ENCODE peak calls at places on chromosome 2, in eight cellular contexts. G, V, T, Y, S, L, K and P are unnamed samples.

GRCh38 chr2:72415256-72415655 is 267.6 kb upstream of the CYP26B1 start:
- DNase-seq in V (peak), K (no peak), Y (peak), S (no peak), T (no peak), L (no peak), G (no peak), P (no peak)

GRCh38 chr2:30684026-30684425 is 123.2 kb downstream of the CAPN13 start:
- DNase-seq in T (no peak), G (no peak), L (no peak), V (no peak), K (no peak), Y (no peak), S (no peak), P (no peak)

GRCh38 chr2:32884346-32884745 is 62.4 kb upstream of the LTBP1 start:
- DNase-seq in K (no peak), G (no peak), L (no peak), T (no peak), V (peak), Y (no peak), S (no peak), P (no peak)

GRCh38 chr2:152396763-152397162 is 61.8 kb downstream of the FMNL2 start:
- DNase-seq in G (no peak), V (no peak), Y (peak), K (no peak), L (no peak), T (no peak), S (no peak), P (no peak)

GRCh38 chr2:61645911-61646310 is 107.8 kb upstream of the XPO1 start:
- DNase-seq in Y (peak), K (no peak), V (peak), S (no peak), T (no peak), L (peak), G (no peak), P (no peak)

GRCh38 chr2:162037028-162037795 is 36.8 kb downstream of the DPP4 start:
- DNase-seq in L (no peak), K (no peak), G (no peak), S (no peak), T (no peak), V (no peak), Y (peak), P (no peak)

GRCh38 chr2:120842456-120843439 is 107.1 kb downstream of the GLI2 start:
- DNase-seq in S (no peak), K (no peak), L (no peak), V (no peak), T (no peak), Y (no peak), G (no peak), P (no peak)

GRCh38 chr2:177639262-177639914 is 246.8 kb downstream of the AGPS start:
- DNase-seq in K (no peak), Y (no peak), V (no peak), G (no peak), T (no peak), L (no peak), S (no peak), P (no peak)

GRCh38 chr2:208360259-208361076 is 46.1 kb upstream of the PTH2R start:
- DNase-seq in T (no peak), G (no peak), K (no peak), V (no peak), L (no peak), S (no peak), Y (no peak), P (no peak)

GRCh38 chr2:172953970-172954852 is 121.4 kb upstream of the MAP3K20 start:
- DNase-seq in G (no peak), V (no peak), Y (no peak), K (no peak), T (no peak), L (no peak), S (no peak), P (no peak)

GRCh38 chr2:70870790-70871189 is 35.2 kb upstream of the CD207 start:
- DNase-seq in S (no peak), T (no peak), V (no peak), Y (no peak), K (no peak), G (no peak), L (no peak), P (no peak)

GRCh38 chr2:241142593-241142992 is 6.7 kb downstream of the PASK start:
- DNase-seq in S (no peak), L (no peak), Y (no peak), V (no peak), K (no peak), G (no peak), T (no peak), P (no peak)

GRCh38 chr2:56210291-56210690 is 26.5 kb downstream of the CCDC85A start:
- DNase-seq in S (no peak), G (no peak), Y (no peak), L (no peak), K (no peak), V (no peak), T (no peak), P (no peak)

GRCh38 chr2:58131191-58132011 is 84.8 kb downstream of the VRK2 start:
- DNase-seq in S (no peak), L (no peak), V (peak), K (no peak), T (no peak), Y (peak), G (no peak), P (no peak)

GRCh38 chr2:53960476-53960875 is 10.3 kb downstream of the PSME4 start:
- DNase-seq in V (no peak), K (no peak), Y (no peak), S (no peak), T (no peak), L (no peak), G (no peak), P (no peak)

GRCh38 chr2:230938098-230938497 is 13.1 kb upstream of the GPR55 start:
- DNase-seq in T (no peak), L (no peak), K (no peak), Y (no peak), S (no peak), G (no peak), V (no peak), P (no peak)

GRCh38 chr2:108906403-108907077 is 82.5 kb downstream of the EDAR start:
- DNase-seq in T (no peak), G (no peak), S (no peak), Y (no peak), K (no peak), L (no peak), V (no peak), P (no peak)

GRCh38 chr2:29117636-29118303 is 2.6 kb downstream of the CLIP4 start:
- DNase-seq in K (no peak), G (no peak), L (peak), T (no peak), Y (peak), V (peak), S (no peak), P (no peak)

GRCh38 chr2:74379851-74380789 is at the start of gene DCTN1:
- DNase-seq in T (peak), Y (peak), L (peak), K (no peak), S (peak), V (peak), G (peak), P (no peak)

GRCh38 chr2:64359176-64359891 is 94.6 kb upstream of the LGALSL start:
- DNase-seq in G (no peak), Y (no peak), T (no peak), S (no peak), K (no peak), L (peak), V (peak), P (no peak)

GRCh38 chr2:149050188-149050587 is 11.7 kb downstream of the LYPD6B start:
- DNase-seq in V (no peak), S (no peak), L (no peak), G (no peak), K (no peak), Y (peak), T (no peak), P (no peak)

GRCh38 chr2:7930800-7931635 is 750.8 kb upstream of the ID2 start:
- DNase-seq in Y (peak), G (peak), S (no peak), V (no peak), K (no peak), T (no peak), L (no peak), P (no peak)

GRCh38 chr2:43399098-43399497 is 172.7 kb upstream of the ZFP36L2 start:
- DNase-seq in K (no peak), G (no peak), S (no peak), V (no peak), L (no peak), T (no peak), Y (no peak), P (no peak)

GRCh38 chr2:217604527-217605279 is 398.1 kb downstream of the TNS1 start:
- DNase-seq in K (peak), L (no peak), T (no peak), Y (no peak), V (no peak), G (no peak), S (no peak), P (no peak)

GRCh38 chr2:105329197-105329554 is 359 bp downstream of the TGFBRAP1 start:
- DNase-seq in V (no peak), G (peak), T (no peak), S (no peak), L (no peak), K (no peak), Y (no peak), P (no peak)

GRCh38 chr2:57881998-57882884 is 164.4 kb upstream of the VRK2 start:
- DNase-seq in Y (peak), S (no peak), T (no peak), K (no peak), V (peak), L (peak), G (no peak), P (no peak)

GRCh38 chr2:138572318-138572717 is 70.7 kb downstream of the SPOPL start:
- DNase-seq in S (no peak), T (no peak), L (no peak), V (no peak), Y (peak), G (no peak), K (no peak), P (no peak)

GRCh38 chr2:85796046-85796548 is 42.3 kb downstream of the ATOH8 start:
- DNase-seq in V (no peak), L (no peak), K (no peak), G (no peak), S (no peak), T (no peak), Y (no peak), P (no peak)

GRCh38 chr2:14297340-14297739 is 335.2 kb upstream of the LRATD1 start:
- DNase-seq in G (no peak), L (no peak), S (no peak), V (no peak), Y (no peak), T (no peak), K (no peak), P (no peak)